ENCODE peak calls at places on chromosomes 2 and 18, in six cellular contexts. T, Z, F, V, K and P are unnamed samples.

GRCh38 chr18:70261141-70261788 is 27.6 kb upstream of the SOCS6 start:
- DNase-seq in T (no peak), Z (no peak), F (no peak), V (no peak), K (no peak), P (no peak)

GRCh38 chr2:152405206-152406118 is 70.5 kb downstream of the FMNL2 start:
- DNase-seq in T (no peak), Z (no peak), F (no peak), V (no peak), K (no peak), P (no peak)

GRCh38 chr2:72325592-72326422 is 178.1 kb upstream of the CYP26B1 start:
- DNase-seq in T (no peak), Z (peak; percentile 12), F (peak; percentile 10), V (no peak), K (no peak), P (peak; percentile 23)

GRCh38 chr2:211077216-211077764 is 520.9 kb downstream of the CPS1 start:
- DNase-seq in T (no peak), Z (no peak), F (no peak), V (no peak), K (no peak), P (no peak)

GRCh38 chr18:69444221-69444620 is 43.5 kb downstream of the DOK6 start:
- DNase-seq in T (no peak), Z (no peak), F (no peak), V (no peak), K (no peak), P (no peak)

GRCh38 chr18:47174545-47175116 is 1.5 kb downstream of the IER3IP1 start:
- DNase-seq in T (no peak), Z (peak; percentile 16), F (no peak), V (no peak), K (no peak), P (no peak)

GRCh38 chr2:72576861-72577260 is 249.0 kb downstream of the EXOC6B start:
- DNase-seq in T (no peak), Z (no peak), F (no peak), V (no peak), K (no peak), P (no peak)

GRCh38 chr18:14189858-14190257 is 57.6 kb upstream of the ZNF519 start:
- DNase-seq in T (no peak), Z (no peak), F (no peak), V (no peak), K (no peak), P (peak; percentile 47)

GRCh38 chr18:64110692-64111480 is 38.0 kb downstream of the LINC00305 start:
- DNase-seq in T (no peak), Z (no peak), F (no peak), V (no peak), K (no peak), P (no peak)

GRCh38 chr2:54483426-54483825 is 27.3 kb downstream of the SPTBN1 start:
- DNase-seq in T (no peak), Z (no peak), F (no peak), V (no peak), K (no peak), P (no peak)

GRCh38 chr2:61814761-61815160 is 39.1 kb downstream of the FAM161A start:
- DNase-seq in T (no peak), Z (no peak), F (no peak), V (no peak), K (no peak), P (no peak)

GRCh38 chr2:133871810-133872209 is 303.5 kb upstream of the NCKAP5 start:
- DNase-seq in T (no peak), Z (no peak), F (no peak), V (no peak), K (no peak), P (no peak)

GRCh38 chr2:223601932-223602676 is at the start of gene SCG2:
- DNase-seq in T (peak; percentile 59), Z (peak; percentile 65), F (peak; percentile 38), V (peak; percentile 76), K (peak; percentile 81), P (peak; percentile 71)

GRCh38 chr2:102094917-102095316 is 47.6 kb upstream of the IL1R1 start:
- DNase-seq in T (no peak), Z (no peak), F (no peak), V (peak; percentile 63), K (no peak), P (peak; percentile 76)

GRCh38 chr18:75427603-75428002 is at the start of gene SMIM21:
- DNase-seq in T (no peak), Z (no peak), F (no peak), V (no peak), K (no peak), P (no peak)

GRCh38 chr2:7838636-7839035 is 843.2 kb upstream of the ID2 start:
- DNase-seq in T (no peak), Z (no peak), F (no peak), V (no peak), K (no peak), P (no peak)

GRCh38 chr2:26914286-26914962 is 56.0 kb upstream of the MAPRE3 start:
- DNase-seq in T (peak; percentile 20), Z (no peak), F (no peak), V (no peak), K (no peak), P (no peak)
- TF ChIP-seq CTCF in T (no peak), Z (no peak), F (no peak), V (no peak), K (no peak), P (no peak)

GRCh38 chr2:138814123-138814883 is 34.1 kb upstream of the NXPH2 start:
- DNase-seq in T (no peak), Z (peak; percentile 3), F (no peak), V (no peak), K (no peak), P (no peak)
- TF ChIP-seq CTCF in T (peak; percentile 38), Z (no peak), F (no peak), V (no peak), K (peak; percentile 19), P (no peak)

DNA sequence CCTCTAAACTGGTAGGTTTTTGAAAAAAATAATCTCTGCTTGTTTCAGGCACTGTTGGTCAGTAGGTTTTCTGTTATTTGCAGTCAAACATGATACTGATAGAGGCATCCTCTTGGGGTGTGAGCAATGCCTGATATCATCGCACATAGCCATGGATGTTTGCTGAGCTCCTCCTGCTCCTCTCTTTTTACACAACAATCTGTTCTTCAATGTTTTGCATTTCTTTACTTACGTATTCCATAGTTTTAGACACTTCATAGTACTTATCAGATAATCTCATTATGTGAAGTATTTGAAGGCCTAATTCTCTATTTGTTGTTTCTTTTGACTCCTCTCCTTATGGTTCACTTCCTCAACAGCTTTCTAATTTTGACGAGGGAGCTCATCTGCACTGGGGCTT is 23.0 kb upstream of the HS6ST1 start:
- DNase-seq in T (no peak), Z (no peak), F (no peak), V (no peak), K (no peak), P (no peak)
- TF ChIP-seq CTCF in T (no peak), Z (no peak), F (no peak), V (no peak), K (no peak), P (no peak)

GRCh38 chr2:157747695-157748370 is 119.2 kb upstream of the ACVR1C start:
- DNase-seq in T (no peak), Z (peak; percentile 23), F (no peak), V (peak; percentile 78), K (no peak), P (no peak)

GRCh38 chr2:157748371-157749132 is 119.9 kb upstream of the ACVR1C start:
- DNase-seq in T (no peak), Z (no peak), F (no peak), V (no peak), K (no peak), P (no peak)

GRCh38 chr2:157749684-157750083 is 121.0 kb upstream of the ACVR1C start:
- DNase-seq in T (no peak), Z (no peak), F (no peak), V (no peak), K (no peak), P (no peak)

GRCh38 chr2:157747280-157747679 is 118.6 kb upstream of the ACVR1C start:
- DNase-seq in T (no peak), Z (no peak), F (no peak), V (no peak), K (no peak), P (no peak)

DNA sequence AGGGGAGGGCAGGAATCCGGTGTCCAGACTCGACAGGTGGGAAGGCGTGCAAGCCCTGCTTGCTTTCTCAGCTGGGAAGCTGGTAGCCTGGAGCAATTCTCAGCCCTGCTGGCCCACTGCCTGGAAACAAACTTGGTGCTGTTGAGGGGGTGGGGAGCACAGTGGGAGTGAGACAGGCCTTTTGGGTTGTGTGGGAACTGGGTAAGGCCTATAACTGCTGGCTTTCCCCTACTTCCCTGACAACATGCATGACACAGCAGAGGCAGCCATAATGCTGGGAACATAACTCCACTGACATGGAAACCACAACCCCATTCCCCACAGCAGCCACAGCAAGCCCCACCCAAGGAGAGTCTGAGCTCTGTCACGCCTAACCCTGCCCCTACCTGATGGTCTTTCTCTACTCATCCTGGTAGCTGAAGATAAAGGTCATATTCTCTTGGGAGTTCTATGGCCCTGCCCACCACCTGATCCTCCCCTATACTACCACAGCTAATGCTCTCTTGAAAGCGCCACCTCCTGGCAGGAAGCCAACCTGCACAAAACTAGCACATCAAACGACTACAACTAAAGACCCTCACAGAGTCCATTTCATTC is 122.9 kb upstream of the ACVR1C start:
- DNase-seq in T (no peak), Z (no peak), F (no peak), V (peak; percentile 69), K (no peak), P (peak; percentile 65)
- TF ChIP-seq CTCF in T (peak; percentile 34), Z (peak; percentile 43), F (peak; percentile 27), V (no peak), K (no peak), P (peak; percentile 50)

GRCh38 chr2:138504546-138505239 is 3.1 kb downstream of the SPOPL start:
- DNase-seq in T (no peak), Z (peak; percentile 39), F (peak; percentile 43), V (no peak), K (no peak), P (no peak)
- TF ChIP-seq CTCF in T (no peak), Z (no peak), F (no peak), V (no peak), K (no peak), P (no peak)

GRCh38 chr2:45173513-45173912 is 164.3 kb upstream of the SIX2 start:
- DNase-seq in T (no peak), Z (no peak), F (no peak), V (no peak), K (no peak), P (no peak)
- TF ChIP-seq CTCF in T (no peak), Z (no peak), F (no peak), V (no peak), K (no peak), P (no peak)

GRCh38 chr2:95314598-95314963 is 17.4 kb downstream of the KCNIP3 start:
- DNase-seq in T (no peak), Z (no peak), F (no peak), V (no peak), K (no peak), P (no peak)

GRCh38 chr2:95316466-95317122 is 19.4 kb downstream of the KCNIP3 start:
- DNase-seq in T (no peak), Z (no peak), F (no peak), V (no peak), K (no peak), P (no peak)

GRCh38 chr2:95313296-95314265 is 16.4 kb downstream of the KCNIP3 start:
- DNase-seq in T (no peak), Z (no peak), F (no peak), V (no peak), K (no peak), P (no peak)

GRCh38 chr2:95315801-95316411 is 18.8 kb downstream of the KCNIP3 start:
- DNase-seq in T (no peak), Z (no peak), F (no peak), V (peak; percentile 32), K (no peak), P (no peak)

GRCh38 chr2:95314964-95315611 is 17.9 kb downstream of the KCNIP3 start:
- DNase-seq in T (peak; percentile 33), Z (peak; percentile 56), F (peak; percentile 45), V (peak; percentile 19), K (no peak), P (peak; percentile 21)
- TF ChIP-seq CTCF in T (peak; percentile 70), Z (peak; percentile 46), F (peak; percentile 31), V (peak; percentile 55), K (peak; percentile 61), P (peak; percentile 47)